ENCODE peak calls at places on chromosomes 6 and 20, in six cellular contexts. E is lower leg skin, W is stomach, U is fibroblast of pulmonary artery, Y is pancreas, H is astrocyte of the spinal cord. D is an unnamed sample.

GRCh38 chr6:45445749-45446454 is 68.2 kb upstream of the SUPT3H start:
- DNase-seq in E (peak), W (peak), U (peak), Y (no peak), H (peak), D (peak)

GRCh38 chr20:58697201-58697866 is 4.7 kb downstream of the NPEPL1 start:
- DNase-seq in E (no peak), W (no peak), U (no peak), Y (peak), H (no peak), D (no peak)

GRCh38 chr20:24909086-24909780 is 39.8 kb upstream of the CST7 start:
- DNase-seq in E (no peak), W (no peak), U (no peak), Y (no peak), H (no peak), D (no peak)

GRCh38 chr6:32968770-32969684 is 633 bp downstream of the BRD2 start:
- DNase-seq in E (peak), W (peak), U (peak), Y (peak), H (peak), D (peak)

GRCh38 chr6:118528129-118528528 is 20.0 kb upstream of the PLN start:
- DNase-seq in E (no peak), W (no peak), U (no peak), Y (no peak), H (no peak), D (no peak)

GRCh38 chr6:28673800-28674671 is 148.4 kb downstream of the GPX5 start:
- DNase-seq in E (no peak), W (no peak), U (peak), Y (no peak), H (peak), D (peak)

GRCh38 chr6:164889980-164890379 is 419.4 kb downstream of the C6orf118 start:
- DNase-seq in E (no peak), W (no peak), U (no peak), Y (no peak), H (no peak), D (no peak)

GRCh38 chr6:14625173-14625895 is 507.8 kb downstream of the CD83 start:
- DNase-seq in E (no peak), W (no peak), U (no peak), Y (no peak), H (no peak), D (no peak)

GRCh38 chr6:21263531-21264287 is 329.8 kb upstream of the SOX4 start:
- DNase-seq in E (no peak), W (no peak), U (no peak), Y (no peak), H (peak), D (peak)

GRCh38 chr20:380763-381580 is 412 bp downstream of the TRIB3 start:
- DNase-seq in E (no peak), W (peak), U (peak), Y (peak), H (peak), D (peak)

GRCh38 chr6:11012976-11013375 is 31.1 kb downstream of the ELOVL2 start:
- DNase-seq in E (no peak), W (no peak), U (no peak), Y (no peak), H (no peak), D (no peak)

GRCh38 chr20:21632654-21633053 is 72.8 kb upstream of the PAX1 start:
- DNase-seq in E (no peak), W (no peak), U (no peak), Y (no peak), H (no peak), D (no peak)

GRCh38 chr20:21628800-21629199 is 76.7 kb upstream of the PAX1 start:
- DNase-seq in E (no peak), W (no peak), U (no peak), Y (no peak), H (no peak), D (no peak)

GRCh38 chr20:21633829-21634228 is 71.6 kb upstream of the PAX1 start:
- DNase-seq in E (no peak), W (no peak), U (no peak), Y (no peak), H (no peak), D (no peak)

GRCh38 chr20:21632031-21632430 is 73.4 kb upstream of the PAX1 start:
- DNase-seq in E (no peak), W (no peak), U (no peak), Y (no peak), H (no peak), D (no peak)
- TF ChIP-seq CTCF in E (no peak), W (no peak), U (no peak), Y (no peak), H (no peak), D (no peak)

GRCh38 chr20:9515761-9516657 is 1.6 kb downstream of the LAMP5 start:
- DNase-seq in E (no peak), W (no peak), U (no peak), Y (no peak), H (no peak), D (peak)
- H3K4me3 ChIP-seq in E (no peak), W (peak), U (no peak), Y (no peak), H (no peak), D (no peak)

DNA sequence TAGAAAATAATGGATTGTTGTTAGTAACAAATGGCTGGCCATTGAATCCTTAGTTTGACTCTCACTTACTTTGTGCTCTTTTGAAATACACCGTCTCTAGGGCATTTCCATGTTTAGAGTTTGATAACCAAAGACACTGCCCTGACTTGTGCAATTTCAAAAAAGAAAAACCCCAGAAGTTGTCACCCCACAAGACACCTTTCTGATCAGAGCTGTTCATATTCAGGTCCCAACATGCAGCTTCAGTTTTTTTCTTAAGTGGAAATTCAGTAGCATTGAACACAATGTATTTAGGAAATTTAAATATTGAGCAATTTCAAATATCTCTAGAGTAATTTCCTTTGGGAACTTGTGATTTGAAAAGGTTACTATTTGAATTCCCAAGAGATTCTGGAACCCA is 19.4 kb downstream of the CRYBG1 start:
- DNase-seq in E (no peak), W (no peak), U (no peak), Y (no peak), H (no peak), D (no peak)
- TF ChIP-seq CTCF in E (no peak), W (no peak), U (no peak), Y (no peak), H (no peak), D (no peak)

GRCh38 chr6:104969785-104970581 is 13.1 kb downstream of the LIN28B start:
- DNase-seq in E (no peak), W (no peak), U (no peak), Y (no peak), H (no peak), D (no peak)
- H3K4me3 ChIP-seq in E (no peak), W (no peak), U (no peak), Y (no peak), H (no peak), D (no peak)

DNA sequence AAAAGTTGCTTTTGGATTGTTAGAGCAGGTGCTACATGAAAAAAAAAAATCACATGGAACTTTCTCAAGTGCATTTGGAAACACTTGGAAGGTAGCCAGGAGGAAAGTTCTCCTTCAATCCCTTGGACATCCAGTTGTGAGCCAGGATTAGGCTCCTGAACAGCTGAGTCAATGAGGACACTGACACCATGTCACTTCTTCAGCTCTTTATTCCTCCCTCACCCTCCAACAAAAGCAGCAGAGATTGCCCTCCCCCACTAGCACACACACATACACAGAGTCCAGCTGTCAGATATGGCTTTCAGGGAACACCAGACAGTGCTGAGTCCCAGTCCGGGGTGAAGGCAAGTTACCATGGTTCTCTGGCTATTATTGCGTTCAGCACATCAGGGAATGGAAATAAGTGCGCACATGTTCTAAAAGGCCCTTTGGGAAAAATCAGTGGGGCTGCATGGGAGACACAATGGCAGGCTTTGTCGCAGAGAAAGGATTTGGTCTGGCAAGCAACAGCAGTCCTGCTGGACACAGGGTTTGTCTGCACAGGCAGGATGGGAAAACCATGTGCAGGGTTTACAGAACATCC is 124.7 kb upstream of the MARCKS start:
- DNase-seq in E (no peak), W (no peak), U (peak), Y (peak), H (peak), D (peak)
- TF ChIP-seq CTCF in E (no peak), W (no peak), U (peak), Y (no peak), H (no peak), D (no peak)

DNA sequence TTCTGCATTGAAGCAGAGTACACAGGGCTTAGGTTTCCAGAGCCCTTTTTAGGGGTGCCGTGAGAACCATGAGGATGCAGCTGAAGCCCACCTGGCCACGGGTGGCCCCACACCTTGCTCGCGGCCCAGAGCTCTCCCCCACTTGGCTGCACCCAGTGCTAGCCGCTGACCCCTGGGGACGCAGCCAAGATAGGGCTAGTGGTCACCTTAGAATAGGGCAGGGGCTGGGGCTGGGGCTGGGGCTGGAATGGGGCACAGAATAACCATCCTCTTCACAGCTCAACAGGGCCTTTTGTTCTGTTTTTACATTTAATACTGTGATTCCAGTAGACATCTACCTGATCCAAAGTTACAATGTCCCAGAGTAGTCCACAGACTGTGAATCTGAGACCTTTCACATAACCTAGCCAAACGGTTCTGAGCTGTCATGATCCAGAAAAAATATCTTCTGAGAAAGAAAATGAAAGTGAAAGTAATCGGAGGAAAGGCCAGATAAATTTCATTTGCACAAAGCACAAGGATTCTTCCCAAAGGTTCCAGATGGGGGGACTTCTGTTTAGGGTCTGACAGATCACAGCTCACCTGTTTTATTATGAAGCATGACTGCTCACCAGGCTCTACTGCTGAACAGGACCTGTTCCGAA is 402.1 kb downstream of the THBS2 start:
- DNase-seq in E (no peak), W (no peak), U (peak), Y (no peak), H (peak), D (peak)
- H3K4me3 ChIP-seq in E (no peak), W (peak), U (peak), Y (no peak), H (no peak), D (peak)

GRCh38 chr20:23021541-23021940 is 13.6 kb upstream of the SSTR4 start:
- DNase-seq in E (no peak), W (no peak), U (no peak), Y (no peak), H (no peak), D (no peak)
- TF ChIP-seq CTCF in E (no peak), W (no peak), U (no peak), Y (no peak), H (no peak), D (no peak)

GRCh38 chr6:130411481-130411880 is 45.7 kb downstream of the TMEM200A start:
- DNase-seq in E (no peak), W (no peak), U (no peak), Y (no peak), H (no peak), D (no peak)

GRCh38 chr6:130405549-130405948 is 39.7 kb downstream of the TMEM200A start:
- DNase-seq in E (no peak), W (no peak), U (no peak), Y (no peak), H (no peak), D (no peak)

GRCh38 chr6:130406935-130407532 is 41.2 kb downstream of the TMEM200A start:
- DNase-seq in E (no peak), W (no peak), U (no peak), Y (no peak), H (no peak), D (peak)

GRCh38 chr6:130412556-130413290 is 46.9 kb downstream of the TMEM200A start:
- DNase-seq in E (no peak), W (no peak), U (peak), Y (no peak), H (no peak), D (peak)

GRCh38 chr6:130409394-130410095 is 43.7 kb downstream of the TMEM200A start:
- DNase-seq in E (no peak), W (no peak), U (peak), Y (no peak), H (no peak), D (peak)
- H3K4me3 ChIP-seq in E (no peak), W (no peak), U (no peak), Y (no peak), H (no peak), D (no peak)

GRCh38 chr6:7866531-7866930 is 44.1 kb downstream of the TXNDC5 start:
- DNase-seq in E (no peak), W (no peak), U (no peak), Y (no peak), H (no peak), D (no peak)

GRCh38 chr6:7868926-7869325 is 41.7 kb downstream of the TXNDC5 start:
- DNase-seq in E (no peak), W (no peak), U (no peak), Y (no peak), H (no peak), D (no peak)

DNA sequence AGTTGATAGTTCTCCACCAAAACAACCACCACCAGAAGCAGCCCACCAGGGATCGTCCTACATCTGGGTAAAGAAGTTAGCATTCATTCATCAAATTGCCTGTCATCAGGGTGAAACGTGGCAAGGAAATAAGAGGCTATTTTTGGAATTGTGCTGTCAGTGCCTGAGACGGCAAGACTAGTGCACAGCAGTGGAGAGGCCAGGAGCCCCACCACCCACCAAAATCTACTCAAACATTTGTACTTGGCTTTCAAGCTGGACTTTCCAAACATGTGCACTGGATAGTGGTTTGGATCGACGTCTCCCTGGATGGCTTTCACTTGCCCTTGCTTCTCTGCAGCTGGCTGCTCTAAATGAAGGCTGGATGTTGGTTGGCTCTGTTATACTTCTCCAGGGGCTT is 44.8 kb downstream of the TXNDC5 start:
- DNase-seq in E (no peak), W (no peak), U (peak), Y (no peak), H (no peak), D (peak)
- TF ChIP-seq CTCF in E (no peak), W (no peak), U (no peak), Y (no peak), H (no peak), D (no peak)